ENCODE peak calls at places on chromosomes 5 and 9, in ten cellular contexts. S, L, U, N, W, V, H, Q, Y and P are unnamed samples.

GRCh38 chr5:135488727-135489465 is 36.7 kb upstream of the TIFAB start:
- DNase-seq in N (no peak), L (no peak), W (no peak), S (peak), V (peak), Q (peak), U (peak), H (peak), Y (peak), P (peak)

GRCh38 chr5:956941-957729 is 51.5 kb upstream of the NKD2 start:
- DNase-seq in Q (peak), N (no peak), W (peak), S (peak), V (peak), U (no peak), L (no peak), Y (peak), H (peak), P (peak)

GRCh38 chr5:157961176-157961575 is 102.2 kb upstream of the CLINT1 start:
- DNase-seq in U (no peak), L (no peak), S (no peak), H (no peak), Y (no peak), V (no peak), Q (no peak), W (no peak), N (no peak), P (no peak)

GRCh38 chr5:172920995-172921394 is 38.2 kb upstream of the RPL26L1 start:
- DNase-seq in U (no peak), Q (no peak), V (no peak), S (no peak), N (no peak), W (no peak), Y (no peak), H (no peak), L (no peak), P (no peak)

GRCh38 chr5:149452665-149453617 is 73.8 kb upstream of the IL17B start:
- DNase-seq in Y (peak), L (peak), S (peak), Q (peak), W (no peak), H (peak), U (peak), V (peak), N (no peak), P (peak)

GRCh38 chr5:169656125-169656990 is 19.3 kb downstream of the DOCK2 start:
- DNase-seq in V (peak), L (peak), H (peak), S (peak), N (no peak), Y (no peak), Q (no peak), U (peak), W (peak), P (no peak)

GRCh38 chr9:98866435-98867108 is 59.1 kb downstream of the GALNT12 start:
- DNase-seq in H (no peak), W (no peak), N (no peak), S (no peak), U (no peak), Q (no peak), L (no peak), Y (no peak), V (peak), P (no peak)

GRCh38 chr5:22044229-22044628 is 808.9 kb downstream of the CDH12 start:
- DNase-seq in N (no peak), U (no peak), V (no peak), Y (no peak), S (no peak), H (no peak), L (no peak), W (no peak), Q (no peak), P (no peak)

GRCh38 chr5:4905674-4906528 is 234.2 kb upstream of the ADAMTS16 start:
- DNase-seq in V (peak), U (peak), N (peak), Q (no peak), H (no peak), W (no peak), S (no peak), Y (peak), L (peak), P (peak)

GRCh38 chr9:91395553-91396470 is 27.8 kb downstream of the NFIL3 start:
- DNase-seq in Y (peak), H (peak), Q (peak), U (no peak), V (peak), W (peak), L (no peak), S (peak), N (no peak), P (peak)

GRCh38 chr5:92652735-92653134 is 928.3 kb downstream of the NR2F1-AS1 start:
- DNase-seq in W (no peak), Q (peak), V (peak), Y (peak), S (peak), L (no peak), N (no peak), U (no peak), H (no peak), P (peak)

GRCh38 chr9:135864447-135865049 is 42.8 kb downstream of the CAMSAP1 start:
- DNase-seq in W (peak), L (peak), H (peak), U (peak), N (peak), Y (peak), V (peak), S (peak), Q (peak), P (no peak)

GRCh38 chr5:45385321-45386058 is 310.7 kb downstream of the HCN1 start:
- DNase-seq in W (no peak), S (peak), L (no peak), Y (peak), V (peak), Q (peak), N (no peak), U (no peak), H (peak), P (peak)

GRCh38 chr5:15286659-15287058 is 213.3 kb upstream of the FBXL7 start:
- DNase-seq in W (no peak), Y (no peak), U (no peak), Q (peak), N (no peak), L (no peak), V (peak), H (no peak), S (peak), P (no peak)

GRCh38 chr5:634191-634590 is 22.1 kb downstream of the CEP72 start:
- DNase-seq in L (no peak), S (no peak), Q (no peak), H (no peak), W (no peak), V (no peak), U (no peak), Y (no peak), N (no peak), P (no peak)

GRCh38 chr5:139654875-139655491 is 6.8 kb downstream of the CXXC5 start:
- DNase-seq in L (peak), V (no peak), S (no peak), Y (no peak), U (peak), Q (no peak), H (no peak), W (no peak), N (no peak), P (no peak)

GRCh38 chr9:127898433-127899199 is 787 bp downstream of the ST6GALNAC6 start:
- DNase-seq in S (peak), W (no peak), Q (peak), L (no peak), U (peak), Y (peak), V (peak), H (peak), N (no peak), P (no peak)

GRCh38 chr5:407051-407450 is 35.9 kb upstream of the EXOC3 start:
- DNase-seq in S (no peak), H (no peak), N (no peak), W (no peak), Q (no peak), L (no peak), V (no peak), U (no peak), Y (no peak), P (no peak)

GRCh38 chr5:113205323-113205722 is 228.7 kb downstream of the DCP2 start:
- DNase-seq in H (no peak), W (no peak), U (no peak), N (no peak), Y (no peak), L (no peak), Q (no peak), S (peak), V (no peak), P (no peak)

GRCh38 chr9:109012009-109012875 is 1.1 kb downstream of the CTNNAL1 start:
- DNase-seq in S (peak), U (peak), V (peak), H (peak), Y (peak), N (peak), W (peak), Q (peak), L (peak), P (peak)

GRCh38 chr9:93620041-93620506 is 43.7 kb downstream of the PHF2 start:
- DNase-seq in U (no peak), N (no peak), S (no peak), W (no peak), H (no peak), Q (no peak), Y (no peak), V (no peak), L (no peak), P (no peak)

GRCh38 chr9:110148868-110149267 is 59.1 kb downstream of the C9orf152 start:
- DNase-seq in Q (peak), N (no peak), U (no peak), L (no peak), Y (no peak), S (peak), H (peak), W (no peak), V (peak), P (no peak)

GRCh38 chr5:102583663-102584062 is 84.9 kb upstream of the SLCO6A1 start:
- DNase-seq in H (peak), Y (peak), S (peak), W (peak), Q (peak), U (no peak), L (no peak), V (peak), N (no peak), P (no peak)

GRCh38 chr9:89896806-89897340 is 292.1 kb downstream of the GADD45G start:
- DNase-seq in V (no peak), N (no peak), U (no peak), Q (no peak), S (no peak), L (no peak), Y (no peak), H (no peak), W (no peak), P (no peak)

GRCh38 chr5:125685771-125686170 is 737.4 kb upstream of the GRAMD2B start:
- DNase-seq in U (no peak), L (no peak), V (no peak), S (no peak), Q (no peak), Y (no peak), N (no peak), H (peak), W (no peak), P (no peak)

GRCh38 chr9:73916016-73916673 is 581.0 kb upstream of the RORB start:
- DNase-seq in W (peak), Y (peak), L (no peak), U (no peak), Q (peak), V (peak), H (no peak), N (no peak), S (peak), P (peak)

GRCh38 chr9:37732086-37732744 is 21.4 kb upstream of the TRMT10B start:
- DNase-seq in U (no peak), Y (no peak), Q (peak), W (no peak), H (no peak), V (no peak), L (no peak), N (no peak), S (no peak), P (no peak)

GRCh38 chr5:176652136-176652535 is 4.9 kb downstream of the TSPAN17 start:
- DNase-seq in L (no peak), W (no peak), Y (no peak), Q (no peak), N (no peak), H (no peak), S (no peak), U (no peak), V (peak), P (no peak)

GRCh38 chr5:152405145-152405544 is at the start of gene NMUR2:
- DNase-seq in L (peak), Y (no peak), N (no peak), V (no peak), W (no peak), H (no peak), Q (no peak), S (no peak), U (no peak), P (no peak)

GRCh38 chr5:307306-307705 is 14.2 kb upstream of the AHRR start:
- DNase-seq in Q (no peak), S (no peak), N (no peak), H (no peak), V (no peak), W (no peak), U (no peak), Y (no peak), L (no peak), P (no peak)

GRCh38 chr9:34413229-34413852 is 36.6 kb upstream of the MYORG start:
- DNase-seq in Y (peak), W (peak), Q (peak), U (peak), N (peak), L (no peak), S (peak), H (peak), V (peak), P (peak)

GRCh38 chr5:72647806-72648205 is 140.6 kb upstream of the ZNF366 start:
- DNase-seq in Y (peak), V (peak), S (no peak), U (no peak), W (no peak), N (no peak), Q (no peak), L (no peak), H (no peak), P (no peak)

GRCh38 chr9:133981958-133982681 is 10.0 kb downstream of the VAV2 start:
- DNase-seq in H (no peak), L (peak), W (no peak), S (no peak), N (no peak), U (no peak), V (no peak), Y (no peak), Q (no peak), P (no peak)

GRCh38 chr5:169548315-169548714 is 35.3 kb upstream of the SPDL1 start:
- DNase-seq in Y (peak), N (no peak), S (peak), H (peak), Q (peak), V (peak), W (peak), U (no peak), L (no peak), P (peak)

GRCh38 chr9:81906656-81907055 is 21.6 kb upstream of the SPATA31D4 start:
- DNase-seq in V (peak), U (no peak), H (peak), W (no peak), Y (peak), S (peak), L (no peak), Q (peak), N (no peak), P (peak)

GRCh38 chr5:172887735-172888134 is 53.7 kb downstream of the ERGIC1 start:
- DNase-seq in N (no peak), Y (peak), U (no peak), L (no peak), H (peak), S (peak), W (no peak), Q (peak), V (peak), P (no peak)

GRCh38 chr5:59757442-59757841 is 136.1 kb downstream of the PDE4D start:
- DNase-seq in V (no peak), N (no peak), W (no peak), H (peak), S (no peak), Y (peak), L (no peak), Q (no peak), U (no peak), P (no peak)

GRCh38 chr5:61052870-61053269 is 107.9 kb downstream of the NDUFAF2 start:
- DNase-seq in V (peak), H (peak), S (peak), N (no peak), Y (peak), U (no peak), Q (peak), L (no peak), W (no peak), P (peak)

GRCh38 chr5:61051267-61051666 is 106.3 kb downstream of the NDUFAF2 start:
- DNase-seq in W (no peak), S (peak), H (peak), Y (peak), Q (peak), U (no peak), N (no peak), L (no peak), V (peak), P (peak)

GRCh38 chr5:61044545-61044944 is 99.5 kb downstream of the NDUFAF2 start:
- DNase-seq in L (no peak), Y (no peak), U (no peak), N (no peak), V (no peak), Q (no peak), S (no peak), W (no peak), H (no peak), P (no peak)

GRCh38 chr5:61047346-61047745 is 102.3 kb downstream of the NDUFAF2 start:
- DNase-seq in Q (no peak), L (no peak), N (no peak), S (no peak), Y (no peak), W (no peak), V (no peak), H (no peak), U (no peak), P (no peak)

GRCh38 chr5:61048534-61048933 is 103.5 kb downstream of the NDUFAF2 start:
- DNase-seq in V (peak), H (peak), Q (peak), Y (peak), L (no peak), W (no peak), N (no peak), S (peak), U (no peak), P (peak)
- H3K4me3 ChIP-seq in V (no peak), H (no peak), Q (no peak), Y (no peak), L (no peak), W (no peak), N (no peak), S (no peak), U (no peak), P (no peak)

GRCh38 chr5:107072967-107073366 is 597.8 kb downstream of the EFNA5 start:
- DNase-seq in S (no peak), Y (no peak), U (no peak), L (no peak), N (no peak), H (no peak), W (no peak), V (no peak), Q (no peak), P (no peak)
- TF ChIP-seq CTCF in S (no peak), Y (no peak), U (no peak), L (no peak), N (no peak), H (no peak), W (no peak), V (no peak), Q (no peak), P (no peak)

GRCh38 chr5:88669314-88669713 is 213.7 kb downstream of the MEF2C start:
- DNase-seq in L (no peak), W (no peak), S (no peak), N (no peak), Y (peak), V (no peak), H (no peak), U (no peak), Q (no peak), P (no peak)

GRCh38 chr5:88672644-88673493 is 210.1 kb downstream of the MEF2C start:
- DNase-seq in W (no peak), V (no peak), S (no peak), L (no peak), Q (no peak), Y (peak), H (no peak), U (no peak), N (no peak), P (peak)

GRCh38 chr5:88674262-88675158 is 208.5 kb downstream of the MEF2C start:
- DNase-seq in Q (peak), W (peak), U (no peak), V (no peak), H (peak), S (peak), N (no peak), Y (peak), L (no peak), P (no peak)

GRCh38 chr5:88671408-88671807 is 211.6 kb downstream of the MEF2C start:
- DNase-seq in L (no peak), U (no peak), W (no peak), V (no peak), Q (no peak), Y (peak), H (no peak), N (no peak), S (no peak), P (no peak)

DNA sequence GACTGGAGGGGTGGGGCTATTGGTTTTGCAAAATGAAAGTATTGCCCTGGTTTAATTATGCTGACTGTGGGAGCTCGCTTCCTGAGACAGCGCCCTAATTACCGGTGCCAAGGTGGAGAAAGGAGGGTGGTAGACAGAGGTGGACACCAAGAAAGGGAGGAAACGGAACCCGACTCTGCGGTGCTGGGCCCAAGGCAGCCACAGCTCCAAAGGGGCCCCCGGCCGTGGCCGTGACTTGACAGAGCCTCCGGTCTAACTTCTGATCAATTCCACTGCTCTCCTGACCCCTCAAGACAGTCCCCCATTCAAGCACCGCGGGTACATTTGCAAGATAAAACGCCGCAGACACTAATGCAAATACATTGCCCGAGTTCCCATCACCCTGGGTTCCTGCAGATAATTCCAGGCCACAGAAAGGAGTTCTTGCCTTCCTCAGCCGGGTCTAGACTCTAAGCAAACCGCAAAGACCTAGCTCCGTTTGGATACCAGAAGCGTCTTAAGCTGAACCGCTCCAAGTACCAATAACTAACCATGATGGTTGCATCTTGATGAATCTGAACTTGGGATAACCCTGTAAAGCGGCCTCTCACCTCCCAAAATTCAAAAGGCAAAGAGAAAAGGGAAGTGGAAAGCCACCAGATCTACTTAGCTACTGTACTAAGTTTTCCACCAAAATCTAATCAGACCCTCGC is 211.0 kb downstream of the MEF2C start:
- DNase-seq in N (no peak), Q (no peak), L (no peak), S (no peak), U (no peak), H (no peak), W (no peak), V (no peak), Y (peak), P (no peak)
- H3K4me3 ChIP-seq in N (peak), Q (no peak), L (peak), S (no peak), U (no peak), H (no peak), W (no peak), V (no peak), Y (peak), P (peak)

GRCh38 chr9:19464764-19465570 is 56.2 kb downstream of the ACER2 start:
- DNase-seq in Q (peak), S (peak), U (peak), Y (peak), H (peak), W (peak), L (peak), N (peak), V (peak), P (peak)
- TF ChIP-seq CTCF in Q (peak), S (peak), U (peak), Y (peak), H (peak), W (peak), L (peak), N (peak), V (peak), P (peak)

GRCh38 chr9:137198051-137198747 is 2.3 kb downstream of the TPRN start:
- DNase-seq in W (no peak), L (no peak), V (no peak), S (no peak), H (no peak), Y (no peak), U (no peak), N (no peak), Q (no peak), P (no peak)
- H3K4me3 ChIP-seq in W (no peak), L (peak), V (peak), S (no peak), H (no peak), Y (no peak), U (peak), N (no peak), Q (peak), P (no peak)

GRCh38 chr9:114025760-114026159 is 52.3 kb downstream of the AMBP start:
- DNase-seq in V (no peak), N (no peak), L (no peak), S (no peak), H (no peak), U (no peak), Y (no peak), Q (no peak), W (no peak), P (no peak)
- TF ChIP-seq CTCF in V (no peak), N (no peak), L (no peak), S (no peak), H (no peak), U (no peak), Y (no peak), Q (no peak), W (no peak), P (no peak)

GRCh38 chr5:151213803-151214613 is 9.9 kb downstream of the CCDC69 start:
- DNase-seq in U (peak), Q (peak), W (peak), Y (no peak), S (peak), N (peak), V (peak), L (peak), H (peak), P (no peak)
- H3K4me3 ChIP-seq in U (no peak), Q (no peak), W (peak), Y (no peak), S (no peak), N (no peak), V (no peak), L (peak), H (no peak), P (no peak)